ENCODE peak calls at places on chromosomes 5 and 9, in five cellular contexts. D, Y, V, A and H are unnamed samples.

GRCh38 chr5:180636403-180637075 is 12.9 kb downstream of the FLT4 start:
- DNase-seq in D (no peak), A (no peak), V (no peak), Y (no peak), H (no peak)

GRCh38 chr5:77640577-77641396 is 2.3 kb upstream of the OTP start:
- DNase-seq in D (no peak), A (no peak), V (no peak), Y (no peak), H (no peak)

GRCh38 chr9:117825609-117826347 is 121.6 kb downstream of the TLR4 start:
- DNase-seq in A (no peak), V (no peak), D (no peak), Y (no peak), H (no peak)

GRCh38 chr9:76180541-76180940 is 213.7 kb downstream of the RFK start:
- DNase-seq in V (no peak), A (peak), D (no peak), Y (no peak), H (no peak)

GRCh38 chr5:126448720-126449119 is 25.5 kb downstream of the GRAMD2B start:
- DNase-seq in Y (no peak), V (no peak), D (no peak), A (no peak), H (no peak)

GRCh38 chr9:93301291-93301811 is 117.4 kb downstream of the WNK2 start:
- DNase-seq in V (no peak), D (peak), A (no peak), Y (no peak), H (no peak)

GRCh38 chr9:37408933-37409710 is 13.4 kb upstream of the GRHPR start:
- DNase-seq in D (no peak), V (peak), A (no peak), Y (no peak), H (no peak)

GRCh38 chr5:96324708-96325107 is 108.3 kb downstream of the PCSK1 start:
- DNase-seq in D (no peak), V (no peak), Y (no peak), A (peak), H (peak)

GRCh38 chr5:178991190-178992145 is 3.7 kb downstream of the GRM6 start:
- DNase-seq in V (no peak), D (no peak), Y (no peak), A (no peak), H (no peak)

GRCh38 chr5:21802869-21803490 is 1050.2 kb downstream of the CDH12 start:
- DNase-seq in Y (no peak), D (peak), A (peak), V (peak), H (no peak)

GRCh38 chr5:151153766-151154272 is 3.8 kb downstream of the ANXA6 start:
- DNase-seq in D (no peak), V (no peak), Y (no peak), A (no peak), H (no peak)

GRCh38 chr9:589723-590122 is 251.8 kb upstream of the DMRT1 start:
- DNase-seq in Y (peak), V (no peak), A (peak), D (peak), H (no peak)

GRCh38 chr5:177545487-177546261 is 8.7 kb downstream of the FAM193B start:
- DNase-seq in A (peak), V (no peak), Y (peak), D (peak), H (no peak)

GRCh38 chr5:176536902-176537607 is at the start of gene RNF44:
- DNase-seq in D (peak), A (peak), V (peak), Y (peak), H (peak)

GRCh38 chr9:71604197-71605063 is 163.9 kb downstream of the CEMIP2 start:
- DNase-seq in V (peak), D (peak), A (peak), Y (peak), H (no peak)

GRCh38 chr9:120545691-120546565 is 34.0 kb downstream of the CDK5RAP2 start:
- DNase-seq in V (no peak), Y (no peak), A (no peak), D (no peak), H (no peak)

GRCh38 chr5:32076699-32077695 is 97.1 kb downstream of the GOLPH3 start:
- DNase-seq in Y (no peak), V (peak), A (peak), D (peak), H (no peak)

GRCh38 chr9:133702798-133703570 is 35.2 kb downstream of the SARDH start:
- DNase-seq in Y (no peak), D (no peak), V (no peak), A (no peak), H (no peak)

GRCh38 chr9:120876842-120877240 is at the start of gene PHF19:
- DNase-seq in D (peak), A (no peak), V (peak), Y (no peak), H (no peak)

GRCh38 chr5:96896806-96897205 is 20.5 kb downstream of the ERAP2 start:
- DNase-seq in A (no peak), V (peak), D (no peak), Y (no peak), H (no peak)

GRCh38 chr5:178234753-178235599 is 2.4 kb upstream of the PHYKPL start:
- DNase-seq in V (peak), A (no peak), D (peak), Y (no peak), H (no peak)

GRCh38 chr5:102223542-102224444 is 72.3 kb downstream of the SLCO4C1 start:
- DNase-seq in D (no peak), Y (no peak), V (peak), A (peak), H (no peak)

GRCh38 chr9:129380961-129381401 is 202.9 kb upstream of the IER5L start:
- DNase-seq in Y (no peak), A (no peak), D (no peak), V (no peak), H (no peak)